ENCODE peak calls at places on chromosomes 16 and 17, in nine cellular contexts. L, G, W, B, S, Y, F, U and T are unnamed samples.

GRCh38 chr17:15648384-15648783 is 28.9 kb upstream of the FBXW10B start:
- DNase-seq in L (no peak), G (no peak), W (no peak), B (peak; percentile 4), S (no peak), Y (no peak), F (no peak), U (no peak), T (no peak)

GRCh38 chr17:60392845-60393702 is 1.1 kb upstream of the USP32 start:
- DNase-seq in L (peak; percentile 75), G (no peak), W (no peak), B (peak; percentile 73), S (peak; percentile 61), Y (no peak), F (peak; percentile 61), U (peak; percentile 59), T (peak; percentile 54)

GRCh38 chr16:88532434-88533241 is 37.6 kb upstream of the ZC3H18 start:
- DNase-seq in L (no peak), G (no peak), W (no peak), B (no peak), S (no peak), Y (peak; percentile 42), F (no peak), U (no peak), T (no peak)

GRCh38 chr17:700504-701094 is 14.0 kb downstream of the VPS53 start:
- DNase-seq in L (peak; percentile 56), G (no peak), W (no peak), B (peak; percentile 19), S (no peak), Y (no peak), F (peak; percentile 35), U (no peak), T (peak; percentile 46)

GRCh38 chr16:11254913-11255736 is 879 bp downstream of the SOCS1 start:
- DNase-seq in L (peak; percentile 37), G (no peak), W (peak; percentile 48), B (peak; percentile 69), S (peak; percentile 33), Y (peak; percentile 64), F (peak; percentile 52), U (peak; percentile 60), T (peak; percentile 63)

GRCh38 chr16:83631006-83631405 is 176.8 kb upstream of the HSBP1 start:
- DNase-seq in L (no peak), G (no peak), W (no peak), B (no peak), S (no peak), Y (no peak), F (no peak), U (no peak), T (no peak)

GRCh38 chr17:13306310-13306962 is 288.6 kb upstream of the ELAC2 start:
- DNase-seq in L (peak; percentile 93), G (peak; percentile 46), W (no peak), B (peak; percentile 82), S (peak; percentile 44), Y (no peak), F (peak; percentile 86), U (no peak), T (peak; percentile 13)

GRCh38 chr17:76791053-76791980 is 53.4 kb downstream of the MFSD11 start:
- DNase-seq in L (peak; percentile 63), G (no peak), W (no peak), B (peak; percentile 80), S (peak; percentile 29), Y (no peak), F (peak; percentile 83), U (peak; percentile 63), T (peak; percentile 43)

GRCh38 chr17:41547921-41548843 is 20.1 kb upstream of the KRT19 start:
- DNase-seq in L (peak; percentile 96), G (peak; percentile 89), W (peak; percentile 43), B (peak; percentile 100), S (peak; percentile 31), Y (peak; percentile 59), F (peak; percentile 95), U (peak; percentile 68), T (peak; percentile 99)

GRCh38 chr17:83111516-83112282 is 32.3 kb downstream of the METRNL start:
- DNase-seq in L (no peak), G (no peak), W (peak; percentile 23), B (no peak), S (no peak), Y (no peak), F (no peak), U (no peak), T (no peak)

GRCh38 chr17:83108709-83109108 is 29.3 kb downstream of the METRNL start:
- DNase-seq in L (no peak), G (no peak), W (no peak), B (no peak), S (no peak), Y (no peak), F (no peak), U (no peak), T (no peak)

GRCh38 chr17:83110755-83111154 is 31.3 kb downstream of the METRNL start:
- DNase-seq in L (peak; percentile 59), G (no peak), W (peak; percentile 37), B (no peak), S (no peak), Y (no peak), F (no peak), U (no peak), T (no peak)

GRCh38 chr17:83109386-83109785 is 30.0 kb downstream of the METRNL start:
- DNase-seq in L (no peak), G (no peak), W (no peak), B (no peak), S (no peak), Y (no peak), F (no peak), U (no peak), T (no peak)

DNA sequence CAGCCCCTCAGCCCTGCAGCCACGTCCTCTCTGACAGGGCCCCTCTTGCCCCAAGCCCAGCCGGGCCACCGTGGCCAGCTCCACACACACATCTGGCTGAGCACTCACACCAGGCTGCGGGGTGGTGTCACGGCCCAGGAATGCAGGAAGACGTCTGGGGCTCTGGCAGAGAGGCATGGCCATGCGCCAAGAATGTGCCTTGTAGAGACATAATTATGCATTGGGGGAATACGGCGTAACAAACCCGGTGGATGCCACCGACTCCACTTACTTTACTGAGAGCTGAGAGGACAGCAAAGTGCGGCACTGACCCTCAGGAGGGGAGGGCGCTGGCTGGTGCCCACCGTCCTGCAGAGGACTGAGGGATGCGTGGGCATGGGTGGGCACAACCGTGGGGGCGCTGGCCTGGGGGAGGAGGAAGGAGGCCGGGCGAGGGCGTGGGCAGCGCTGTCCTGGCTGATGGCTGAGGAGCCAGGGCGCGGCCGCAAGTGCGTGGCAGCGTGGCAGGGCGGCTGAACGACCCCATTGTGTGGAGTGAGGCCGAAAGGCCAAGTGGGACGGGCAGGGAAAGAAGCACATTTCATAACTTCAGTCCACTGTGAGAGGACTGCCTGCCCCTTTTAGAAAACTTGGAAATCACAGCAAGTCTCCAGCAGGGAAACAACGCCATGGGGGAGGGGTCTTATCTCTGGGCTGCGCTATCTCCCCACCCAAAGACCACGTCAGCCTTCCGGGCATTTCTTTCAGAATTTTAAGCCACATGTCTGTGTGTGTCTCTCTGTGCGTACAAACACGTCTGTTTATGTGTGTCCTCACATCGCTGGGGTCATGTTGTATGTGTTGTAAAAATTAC is 30.6 kb downstream of the METRNL start:
- DNase-seq in L (peak; percentile 97), G (peak; percentile 88), W (peak; percentile 94), B (peak; percentile 97), S (peak; percentile 86), Y (peak; percentile 83), F (peak; percentile 96), U (peak; percentile 87), T (peak; percentile 95)
- H3K4me3 ChIP-seq in L (peak overlapping the region; percentile 41), G (peak overlapping the region; percentile 43), W (peak overlapping the region; percentile 26), B (peak overlapping the region; percentile 4), S (no peak overlapping the region), Y (peak overlapping the region; percentile 29), F (peak overlapping the region; percentile 69), U (no peak overlapping the region), T (peak overlapping the region; percentile 16)

GRCh38 chr17:79948406-79948917 is 87.2 kb downstream of the TBC1D16 start:
- DNase-seq in L (no peak), G (no peak), W (no peak), B (no peak), S (peak; percentile 9), Y (peak; percentile 38), F (no peak), U (no peak), T (no peak)
- H3K4me3 ChIP-seq in L (no peak overlapping the region), G (no peak overlapping the region), W (no peak overlapping the region), B (no peak overlapping the region), S (no peak overlapping the region), Y (no peak overlapping the region), F (no peak overlapping the region), U (no peak overlapping the region), T (no peak overlapping the region)

GRCh38 chr16:46583036-46583435 is 38.1 kb downstream of the SHCBP1 start:
- DNase-seq in L (no peak), G (no peak), W (no peak), B (no peak), S (no peak), Y (no peak), F (no peak), U (no peak), T (no peak)
- H3K4me3 ChIP-seq in L (no peak overlapping the region), G (no peak overlapping the region), W (no peak overlapping the region), B (no peak overlapping the region), S (no peak overlapping the region), Y (no peak overlapping the region), F (no peak overlapping the region), U (no peak overlapping the region), T (no peak overlapping the region)

GRCh38 chr16:18965555-18965954 is 18.2 kb upstream of the TMC7 start:
- DNase-seq in L (no peak), G (no peak), W (no peak), B (no peak), S (no peak), Y (no peak), F (no peak), U (no peak), T (no peak)

GRCh38 chr16:18975109-18975508 is 8.6 kb upstream of the TMC7 start:
- DNase-seq in L (no peak), G (no peak), W (no peak), B (no peak), S (no peak), Y (no peak), F (no peak), U (no peak), T (no peak)

GRCh38 chr16:18966791-18967190 is 16.9 kb upstream of the TMC7 start:
- DNase-seq in L (no peak), G (no peak), W (no peak), B (no peak), S (no peak), Y (no peak), F (no peak), U (no peak), T (no peak)

GRCh38 chr16:18969855-18970240 is 13.9 kb upstream of the TMC7 start:
- DNase-seq in L (no peak), G (no peak), W (no peak), B (no peak), S (no peak), Y (no peak), F (peak; percentile 35), U (no peak), T (no peak)

DNA sequence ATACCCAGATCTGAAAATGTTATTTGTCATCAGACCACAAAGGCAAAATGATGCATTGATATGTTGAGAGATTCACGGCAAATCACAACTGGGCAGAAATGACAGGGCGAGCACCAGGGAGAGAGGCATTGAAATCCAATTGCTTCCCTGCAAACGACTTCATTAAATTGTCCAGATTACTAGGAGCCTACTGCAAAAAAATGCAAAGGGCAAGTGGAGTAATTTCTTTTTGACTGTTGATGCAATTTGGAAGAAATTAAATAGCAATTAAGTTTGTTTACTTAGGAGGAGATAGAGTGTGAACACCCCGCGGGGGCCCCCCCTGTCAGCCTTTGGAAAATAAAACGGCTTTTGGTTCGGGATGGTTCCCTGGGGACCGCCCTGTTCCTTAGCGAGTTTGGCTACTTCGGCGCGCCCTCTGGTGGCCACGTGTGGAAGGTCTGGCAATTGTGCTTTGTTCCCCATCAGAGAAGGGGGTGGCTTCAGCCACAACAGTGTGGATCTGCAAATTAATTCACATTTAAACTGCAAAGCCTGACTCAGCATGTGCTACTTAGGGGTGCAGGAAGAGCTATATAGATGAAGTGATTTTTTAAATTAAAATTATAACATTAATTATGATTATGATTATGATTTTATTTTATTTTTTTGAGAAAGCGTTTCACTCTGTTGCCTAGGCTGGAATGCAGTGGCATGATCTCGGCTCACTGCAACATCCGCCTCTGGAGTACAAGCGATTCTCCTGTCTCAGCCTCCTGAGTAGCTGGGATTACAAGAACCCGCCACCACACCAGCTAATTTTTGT is 14.5 kb upstream of the TMC7 start:
- DNase-seq in L (peak; percentile 84), G (peak; percentile 23), W (peak; percentile 91), B (peak; percentile 47), S (peak; percentile 81), Y (peak; percentile 94), F (peak; percentile 78), U (peak; percentile 88), T (peak; percentile 73)
- H3K4me3 ChIP-seq in L (peak overlapping the region; percentile 46), G (peak overlapping the region; percentile 38), W (peak overlapping the region; percentile 22), B (peak overlapping the region; percentile 21), S (no peak overlapping the region), Y (peak overlapping the region; percentile 57), F (peak overlapping the region; percentile 65), U (no peak overlapping the region), T (no peak overlapping the region)